ENCODE peak calls at places on chromosomes 13 and 19, in eight cellular contexts. K is mammary epithelial cell, D is cardiac muscle cell, W is K562, M is thoracic aorta, S is PC-3, C is neural progenitor cell, N is stomach. F is an unnamed sample. For H3K36me3, the result is how much of the 10 kb centered on the place peaks cover.

GRCh38 chr19:49592486-49593232 is 1.7 kb downstream of the PRR12 start:
- DNase-seq in M (no peak), W (no peak), C (peak), N (no peak), S (peak), K (peak), D (peak), F (no peak)

GRCh38 chr19:44515031-44515430 is 14.4 kb downstream of the CEACAM20 start:
- DNase-seq in N (no peak), S (no peak), W (no peak), K (no peak), M (no peak), D (no peak), C (no peak), F (no peak)

GRCh38 chr19:1672038-1672768 is 19.8 kb upstream of the TCF3 start:
- DNase-seq in C (peak), W (peak), N (no peak), S (peak), K (no peak), M (no peak), D (peak), F (no peak)

GRCh38 chr13:22062478-22063205 is 391.8 kb downstream of the FGF9 start:
- DNase-seq in C (no peak), M (no peak), S (no peak), K (no peak), D (no peak), N (no peak), W (no peak), F (no peak)

GRCh38 chr13:22665531-22665930 is 515.2 kb upstream of the SGCG start:
- DNase-seq in N (no peak), D (no peak), K (no peak), C (no peak), M (no peak), S (peak), W (no peak), F (no peak)

GRCh38 chr19:48896191-48896720 is 2.3 kb downstream of the TULP2 start:
- DNase-seq in S (no peak), N (no peak), K (no peak), C (peak), W (peak), D (peak), M (no peak), F (no peak)

GRCh38 chr13:67224148-67224846 is 5.8 kb downstream of the PCDH9 start:
- DNase-seq in K (peak), S (peak), D (peak), W (peak), N (peak), M (peak), C (peak), F (peak)

GRCh38 chr19:6802336-6803035 is 30.0 kb downstream of the VAV1 start:
- DNase-seq in C (peak), W (no peak), S (peak), D (peak), K (no peak), N (peak), M (no peak), F (no peak)

GRCh38 chr13:77729502-77730221 is 32.2 kb downstream of the SLAIN1 start:
- DNase-seq in D (no peak), W (no peak), C (no peak), K (no peak), M (no peak), N (no peak), S (no peak), F (no peak)

GRCh38 chr13:39397866-39398265 is 205.1 kb downstream of the LHFPL6 start:
- DNase-seq in K (no peak), C (no peak), D (no peak), W (no peak), S (no peak), M (no peak), N (no peak), F (no peak)

GRCh38 chr13:96958286-96958891 is 35.9 kb downstream of the OXGR1 start:
- DNase-seq in N (peak), K (peak), W (peak), C (peak), S (peak), D (peak), M (no peak), F (peak)

GRCh38 chr13:84946144-84946543 is 853.1 kb downstream of the SLITRK6 start:
- DNase-seq in C (no peak), K (peak), M (no peak), S (no peak), D (no peak), W (no peak), N (no peak), F (no peak)

GRCh38 chr19:48492925-48493717 is 18.5 kb downstream of the LMTK3 start:
- DNase-seq in W (peak), S (peak), K (peak), D (peak), C (peak), M (peak), N (peak), F (peak)

GRCh38 chr19:40217921-40218890 is at the start of gene TTC9B:
- DNase-seq in S (no peak), W (peak), M (no peak), C (peak), D (no peak), K (peak), N (no peak), F (no peak)

GRCh38 chr19:43465468-43466120 is at the start of gene LYPD3:
- DNase-seq in N (peak), D (peak), K (peak), M (no peak), W (peak), S (peak), C (peak), F (no peak)

GRCh38 chr19:44640518-44640917 is 3.2 kb upstream of the PVR start:
- DNase-seq in W (no peak), M (no peak), K (peak), D (peak), S (peak), C (no peak), N (no peak), F (no peak)

GRCh38 chr19:2816641-2817040 is 3.0 kb upstream of the ZNF554 start:
- DNase-seq in D (no peak), W (no peak), N (no peak), M (no peak), K (no peak), C (no peak), S (no peak), F (no peak)

GRCh38 chr19:23991170-23991569 is 76.5 kb downstream of the ZNF726 start:
- DNase-seq in C (no peak), D (peak), K (peak), S (peak), M (no peak), W (no peak), N (peak), F (peak)

GRCh38 chr19:45528744-45529453 is 21.6 kb downstream of the VASP start:
- DNase-seq in N (peak), S (peak), W (peak), M (no peak), C (peak), D (peak), K (no peak), F (no peak)

GRCh38 chr13:32117696-32118095 is 86.1 kb downstream of the FRY start:
- DNase-seq in D (no peak), S (no peak), M (peak), W (no peak), K (no peak), C (no peak), N (peak), F (no peak)

GRCh38 chr19:1295169-1296012 is 9.7 kb downstream of the EFNA2 start:
- DNase-seq in C (peak), K (no peak), N (no peak), M (no peak), W (peak), S (no peak), D (peak), F (no peak)

GRCh38 chr13:78102121-78102677 is 183.6 kb upstream of the EDNRB start:
- DNase-seq in D (peak), W (no peak), S (peak), K (peak), C (no peak), M (no peak), N (no peak), F (peak)

GRCh38 chr13:74134777-74135305 is 637 bp upstream of the KLF12 start:
- DNase-seq in W (peak), M (peak), D (no peak), C (peak), S (peak), N (peak), K (no peak), F (peak)

GRCh38 chr19:2150794-2151338 is 500 bp downstream of the AP3D1 start:
- DNase-seq in K (peak), W (peak), M (no peak), S (no peak), C (peak), D (no peak), N (no peak), F (no peak)

GRCh38 chr19:31882709-31883108 is 462.7 kb upstream of the ZNF507 start:
- DNase-seq in S (no peak), C (no peak), M (no peak), D (no peak), W (no peak), K (no peak), N (no peak), F (no peak)
- TF ChIP-seq CTCF in S (no peak), C (peak), M (no peak), D (no peak), W (peak), K (no peak), N (no peak), F (no peak)

GRCh38 chr13:80753951-80754350 is 413.0 kb upstream of the SPRY2 start:
- DNase-seq in S (no peak), N (no peak), D (no peak), C (no peak), W (no peak), M (no peak), K (no peak), F (no peak)

GRCh38 chr13:80755925-80756324 is 415.0 kb upstream of the SPRY2 start:
- DNase-seq in W (no peak), S (no peak), K (no peak), D (no peak), M (no peak), C (no peak), N (no peak), F (no peak)

GRCh38 chr13:80751854-80752253 is 410.9 kb upstream of the SPRY2 start:
- DNase-seq in D (no peak), W (no peak), K (no peak), M (no peak), C (peak), S (no peak), N (no peak), F (no peak)

GRCh38 chr13:80757694-80758093 is 416.8 kb upstream of the SPRY2 start:
- DNase-seq in N (no peak), K (no peak), D (no peak), M (no peak), C (no peak), S (no peak), W (no peak), F (no peak)
- H3K27ac ChIP-seq in N (no peak), K (no peak), D (no peak), M (no peak), C (no peak), S (no peak), W (no peak), F (no peak)

DNA sequence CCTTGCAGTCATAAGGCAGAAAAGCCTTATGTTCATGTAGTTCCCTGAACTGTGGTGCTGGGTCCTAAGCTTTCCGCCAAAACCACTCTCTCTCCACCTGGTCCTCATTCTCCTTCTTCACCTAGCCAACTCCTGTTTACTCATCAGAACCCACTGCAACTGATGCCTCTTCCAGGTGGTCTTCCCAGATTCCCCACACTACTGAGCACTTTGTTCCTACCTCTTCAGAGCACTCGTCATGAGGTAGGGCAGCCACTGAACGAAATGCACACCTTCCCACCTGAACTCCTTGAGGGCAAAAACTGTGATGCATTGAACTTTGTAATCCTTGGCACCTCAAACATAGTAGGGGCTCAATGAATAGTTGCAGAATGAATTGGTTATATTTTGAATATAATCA is 100.4 kb downstream of the DOCK9 start:
- DNase-seq in W (no peak), S (no peak), D (no peak), C (no peak), N (no peak), M (no peak), K (no peak), F (no peak)
- H3K36me3 ChIP-seq in W (under half), S (under half), D (under half), C (under half), N (half or more), M (under half), K (under half), F (under half)

GRCh38 chr19:33438016-33438671 is 64.6 kb downstream of the CEBPG start:
- DNase-seq in M (no peak), S (peak), K (no peak), D (peak), N (no peak), C (no peak), W (no peak), F (no peak)
- TF ChIP-seq CTCF in M (no peak), S (peak), K (no peak), D (peak), N (no peak), C (peak), W (no peak), F (peak)

F was measured in brain microvascular endothelial cell.